ENCODE peak calls at places on chromosomes 11 and 22, in five cellular contexts. One of them, this sample, is unnamed.

GRCh38 chr11:77167791-77168190 is 39.7 kb downstream of the MYO7A start:
- DNase-seq in NCI-H1930: no peak
- DNase-seq in IMR-90: no peak
- DNase-seq in WTC11: no peak
- DNase-seq in stimulated activated CD4-positive, alpha-beta T cell treated with anti-CD3 and anti-CD28 coated beads, Interleukin-15, amount 100 ng/mL, for 24 hours: no peak
- DNase-seq in this sample: no peak

GRCh38 chr11:26045082-26045481 is 286.8 kb upstream of the ANO3 start:
- DNase-seq in IMR-90: peak
- DNase-seq in WTC11: no peak
- DNase-seq in NCI-H1930: no peak
- DNase-seq in stimulated activated CD4-positive, alpha-beta T cell treated with anti-CD3 and anti-CD28 coated beads, Interleukin-15, amount 100 ng/mL, for 24 hours: no peak
- DNase-seq in this sample: peak

GRCh38 chr11:113991718-113992458 is 17.0 kb downstream of the HTR3A start:
- DNase-seq in IMR-90: no peak
- DNase-seq in NCI-H1930: no peak
- DNase-seq in stimulated activated CD4-positive, alpha-beta T cell treated with anti-CD3 and anti-CD28 coated beads, Interleukin-15, amount 100 ng/mL, for 24 hours: no peak
- DNase-seq in WTC11: no peak
- DNase-seq in this sample: peak

GRCh38 chr11:1476946-1477736 is 9.4 kb downstream of the MOB2 start:
- DNase-seq in stimulated activated CD4-positive, alpha-beta T cell treated with anti-CD3 and anti-CD28 coated beads, Interleukin-15, amount 100 ng/mL, for 24 hours: no peak
- DNase-seq in IMR-90: no peak
- DNase-seq in NCI-H1930: no peak
- DNase-seq in WTC11: no peak
- DNase-seq in this sample: no peak

GRCh38 chr11:116700586-116701220 is 72.1 kb downstream of the BUD13 start:
- DNase-seq in WTC11: no peak
- DNase-seq in IMR-90: no peak
- DNase-seq in stimulated activated CD4-positive, alpha-beta T cell treated with anti-CD3 and anti-CD28 coated beads, Interleukin-15, amount 100 ng/mL, for 24 hours: no peak
- DNase-seq in NCI-H1930: no peak
- DNase-seq in this sample: no peak

GRCh38 chr22:34722901-34723300 is 343.1 kb upstream of the ISX start:
- DNase-seq in IMR-90: no peak
- DNase-seq in stimulated activated CD4-positive, alpha-beta T cell treated with anti-CD3 and anti-CD28 coated beads, Interleukin-15, amount 100 ng/mL, for 24 hours: no peak
- DNase-seq in NCI-H1930: no peak
- DNase-seq in WTC11: no peak
- DNase-seq in this sample: no peak

GRCh38 chr11:47980907-47981621 is 705 bp downstream of the PTPRJ start:
- DNase-seq in WTC11: peak
- DNase-seq in NCI-H1930: peak
- DNase-seq in stimulated activated CD4-positive, alpha-beta T cell treated with anti-CD3 and anti-CD28 coated beads, Interleukin-15, amount 100 ng/mL, for 24 hours: peak
- DNase-seq in IMR-90: peak
- DNase-seq in this sample: peak

GRCh38 chr11:12721816-12722604 is 47.8 kb downstream of the TEAD1 start:
- DNase-seq in NCI-H1930: no peak
- DNase-seq in IMR-90: no peak
- DNase-seq in WTC11: no peak
- DNase-seq in stimulated activated CD4-positive, alpha-beta T cell treated with anti-CD3 and anti-CD28 coated beads, Interleukin-15, amount 100 ng/mL, for 24 hours: no peak
- DNase-seq in this sample: no peak

GRCh38 chr11:33773399-33774355 is 643 bp downstream of the FBXO3 start:
- DNase-seq in stimulated activated CD4-positive, alpha-beta T cell treated with anti-CD3 and anti-CD28 coated beads, Interleukin-15, amount 100 ng/mL, for 24 hours: peak
- DNase-seq in WTC11: peak
- DNase-seq in IMR-90: peak
- DNase-seq in NCI-H1930: peak
- DNase-seq in this sample: peak

GRCh38 chr11:118448294-118448693 is 12.0 kb downstream of the KMT2A start:
- DNase-seq in WTC11: no peak
- DNase-seq in IMR-90: peak
- DNase-seq in NCI-H1930: no peak
- DNase-seq in stimulated activated CD4-positive, alpha-beta T cell treated with anti-CD3 and anti-CD28 coated beads, Interleukin-15, amount 100 ng/mL, for 24 hours: no peak
- DNase-seq in this sample: peak

GRCh38 chr11:35173011-35173511 is 34.1 kb downstream of the CD44 start:
- DNase-seq in NCI-H1930: no peak
- DNase-seq in IMR-90: peak
- DNase-seq in stimulated activated CD4-positive, alpha-beta T cell treated with anti-CD3 and anti-CD28 coated beads, Interleukin-15, amount 100 ng/mL, for 24 hours: no peak
- DNase-seq in WTC11: no peak
- DNase-seq in this sample: no peak

This sample was measured in foreskin fibroblast.